ENCODE peak calls at places on chromosomes 12 and 14, in five cellular contexts. P, A, U, S and Y are unnamed samples.

GRCh38 chr14:69500736-69501135 is 16.2 kb downstream of the PLEKHD1 start:
- DNase-seq in A (no peak), P (no peak), S (no peak), U (no peak), Y (no peak)

GRCh38 chr14:72554401-72554800 is 339.5 kb downstream of the DPF3 start:
- DNase-seq in U (no peak), P (no peak), S (no peak), A (no peak), Y (no peak)

GRCh38 chr14:72169521-72169920 is 237.3 kb downstream of the RGS6 start:
- DNase-seq in A (no peak), P (no peak), U (no peak), S (no peak), Y (no peak)

GRCh38 chr14:30332374-30332773 is 226.6 kb upstream of the G2E3 start:
- DNase-seq in U (no peak), A (no peak), P (no peak), S (no peak), Y (no peak)

GRCh38 chr14:100078997-100079561 is 13.9 kb downstream of the EVL start:
- DNase-seq in S (peak), P (no peak), A (peak), U (peak), Y (peak)

GRCh38 chr14:91453744-91454143 is 36.1 kb upstream of the CCDC88C start:
- DNase-seq in A (no peak), S (no peak), P (no peak), U (peak), Y (no peak)

GRCh38 chr12:68497702-68498101 is 113.0 kb upstream of the RAP1B start:
- DNase-seq in P (peak), S (peak), U (no peak), A (peak), Y (peak)

GRCh38 chr14:102943979-102944378 is 21.5 kb downstream of the AMN start:
- DNase-seq in P (no peak), U (no peak), S (no peak), A (no peak), Y (no peak)

GRCh38 chr12:93256258-93256969 is 121.3 kb upstream of the NUDT4 start:
- DNase-seq in P (no peak), A (peak), U (no peak), S (no peak), Y (no peak)

GRCh38 chr14:99224116-99224910 is 47.7 kb downstream of the BCL11B start:
- DNase-seq in U (no peak), A (no peak), P (no peak), S (no peak), Y (no peak)

GRCh38 chr12:115871714-115872113 is 405.8 kb downstream of the MED13L start:
- DNase-seq in A (peak), S (no peak), P (peak), U (no peak), Y (peak)

GRCh38 chr14:71529855-71530254 is 402.4 kb upstream of the RGS6 start:
- DNase-seq in A (peak), S (no peak), P (no peak), U (no peak), Y (no peak)

GRCh38 chr14:62655161-62655560 is 390.1 kb downstream of the KCNH5 start:
- DNase-seq in U (no peak), A (no peak), P (no peak), S (no peak), Y (no peak)

GRCh38 chr12:44509471-44509870 is 366.6 kb downstream of the NELL2 start:
- DNase-seq in S (peak), P (no peak), A (peak), U (no peak), Y (no peak)

GRCh38 chr12:107736914-107737313 is 24.0 kb downstream of the PRDM4 start:
- DNase-seq in P (no peak), S (no peak), U (no peak), A (no peak), Y (no peak)

GRCh38 chr12:132812631-132813305 is 15.9 kb downstream of the GOLGA3 start:
- DNase-seq in U (no peak), P (no peak), A (peak), S (no peak), Y (peak)

GRCh38 chr12:93380480-93381121 is 2.9 kb downstream of the NUDT4 start:
- DNase-seq in P (no peak), U (no peak), S (no peak), A (no peak), Y (peak)

GRCh38 chr12:59452746-59453145 is 143.1 kb upstream of the SLC16A7 start:
- DNase-seq in P (no peak), U (no peak), S (peak), A (peak), Y (no peak)

GRCh38 chr12:111523587-111523986 is 75.5 kb downstream of the ATXN2 start:
- DNase-seq in S (no peak), A (no peak), U (no peak), P (no peak), Y (no peak)

GRCh38 chr12:121468451-121468850 is 68.5 kb downstream of the RNF34 start:
- DNase-seq in U (no peak), S (no peak), P (no peak), A (peak), Y (no peak)

GRCh38 chr14:84351646-84352045 is 1178.3 kb upstream of the FLRT2 start:
- DNase-seq in P (no peak), U (no peak), A (no peak), S (no peak), Y (peak)

GRCh38 chr12:388547-389137 is 478 bp downstream of the KDM5A start:
- DNase-seq in A (peak), P (no peak), S (no peak), U (no peak), Y (peak)

GRCh38 chr14:101810897-101811620 is 49.5 kb downstream of the PPP2R5C start:
- DNase-seq in U (no peak), P (no peak), S (no peak), A (no peak), Y (peak)

GRCh38 chr14:69034612-69035262 is 55.6 kb upstream of the ACTN1 start:
- DNase-seq in A (no peak), U (no peak), P (no peak), S (no peak), Y (peak)

GRCh38 chr12:85835417-85835809 is 796 bp downstream of the RASSF9 start:
- DNase-seq in U (no peak), A (peak), S (no peak), P (no peak), Y (no peak)

GRCh38 chr12:12024958-12025682 is 45.6 kb upstream of the BCL2L14 start:
- DNase-seq in P (no peak), U (peak), S (no peak), A (no peak), Y (no peak)

GRCh38 chr14:34355584-34356266 is 106.3 kb downstream of the SPTSSA start:
- DNase-seq in U (no peak), S (no peak), P (no peak), A (peak), Y (peak)

DNA sequence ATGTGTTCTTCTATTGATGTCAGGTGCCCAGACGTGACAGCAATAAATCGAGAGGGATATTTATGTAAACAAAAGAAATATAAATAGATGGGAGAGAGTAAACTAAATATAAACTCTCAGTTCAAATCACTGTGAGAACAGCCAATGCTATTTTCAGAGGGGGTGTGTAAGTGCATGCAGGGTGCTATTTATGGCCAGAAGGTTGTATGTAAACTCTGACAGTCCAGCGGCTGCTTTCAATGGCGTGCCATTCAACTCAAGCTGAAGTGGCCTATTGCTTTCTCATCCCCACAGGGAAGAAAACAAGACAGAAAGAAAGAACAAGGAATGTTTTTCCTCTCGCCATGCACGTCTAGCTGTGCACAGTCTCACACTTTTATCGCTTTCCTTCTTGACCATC is 127.2 kb downstream of the KCNA5 start:
- DNase-seq in U (no peak), P (no peak), S (no peak), A (no peak), Y (no peak)
- TF ChIP-seq CTCF in U (no peak), P (no peak), S (no peak), A (no peak), Y (no peak)

DNA sequence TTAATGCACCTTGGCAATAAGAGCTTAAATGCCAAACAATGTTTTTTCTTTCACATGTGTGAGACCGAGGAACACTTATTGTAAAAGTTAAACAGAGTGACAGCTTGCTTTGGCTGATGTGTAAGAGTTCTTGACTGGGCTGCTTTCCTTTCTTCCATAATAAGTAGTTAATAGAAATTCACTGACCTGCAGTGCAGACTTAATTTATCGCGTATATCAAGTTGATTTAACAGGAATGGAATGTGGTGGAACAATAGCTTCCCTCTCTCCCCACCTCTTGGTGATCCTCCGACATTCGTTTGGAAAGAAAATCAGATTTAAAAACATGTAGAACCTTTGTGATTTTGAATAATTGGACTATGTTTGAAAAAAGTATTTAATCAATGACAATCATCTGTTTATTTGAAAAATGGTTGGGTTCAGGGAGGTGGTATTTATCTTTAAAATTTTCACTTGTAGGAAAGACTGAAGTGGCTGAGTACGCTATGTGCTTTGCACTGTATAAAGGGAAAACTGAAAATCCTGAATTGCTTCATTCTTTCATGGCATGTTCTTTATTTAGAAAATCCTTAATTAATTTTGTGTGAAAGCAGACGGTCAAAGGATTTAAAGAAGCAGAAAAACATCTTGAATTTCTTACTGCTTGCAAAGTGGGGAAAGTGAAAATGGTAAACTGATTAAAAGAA is 168.7 kb downstream of the NEDD1 start:
- DNase-seq in P (no peak), A (no peak), U (no peak), S (no peak), Y (no peak)
- H3K4me3 ChIP-seq in P (no peak), A (no peak), U (no peak), S (no peak), Y (no peak)

GRCh38 chr12:122519418-122519817 is 7.3 kb downstream of the RSRC2 start:
- DNase-seq in U (no peak), P (no peak), S (no peak), A (no peak), Y (no peak)
- TF ChIP-seq CTCF in U (no peak), P (no peak), S (no peak), A (peak), Y (no peak)

GRCh38 chr14:61266436-61267220 is 14.5 kb downstream of the TMEM30B start:
- DNase-seq in S (no peak), P (no peak), A (peak), U (no peak), Y (no peak)
- H3K4me3 ChIP-seq in S (no peak), P (no peak), A (no peak), U (no peak), Y (no peak)